ENCODE peak calls at places on chromosomes 5 and 9, in seven cellular contexts. H is AG04450, K is endothelial cell, A is kidney glomerular epithelial cell, T is T-helper 2 cell, B is NT2/D1, P is fibroblast of the aortic adventitia. S is an unnamed sample.

GRCh38 chr5:56147106-56147505 is 86.0 kb downstream of the ANKRD55 start:
- DNase-seq in H (no peak), K (no peak), A (no peak), T (no peak), B (no peak), P (no peak), S (no peak)

GRCh38 chr5:7576023-7576715 is 180.2 kb downstream of the ADCY2 start:
- DNase-seq in H (no peak), K (no peak), A (no peak), T (no peak), B (no peak), P (no peak), S (no peak)

GRCh38 chr9:120877276-120878034 is 467 bp upstream of the PHF19 start:
- DNase-seq in H (no peak), K (peak), A (peak), T (peak), B (no peak), P (peak), S (peak)

GRCh38 chr5:443239-444151 is 519 bp downstream of the EXOC3 start:
- DNase-seq in H (no peak), K (no peak), A (no peak), T (peak), B (no peak), P (no peak), S (no peak)

GRCh38 chr5:83518676-83519075 is 47.1 kb downstream of the VCAN start:
- DNase-seq in H (no peak), K (no peak), A (no peak), T (no peak), B (no peak), P (peak), S (no peak)

GRCh38 chr5:172412724-172413260 is 41.5 kb downstream of the SH3PXD2B start:
- DNase-seq in H (peak), K (no peak), A (no peak), T (no peak), B (no peak), P (peak), S (no peak)

GRCh38 chr5:98365126-98365525 is 408.3 kb upstream of the RGMB start:
- DNase-seq in H (no peak), K (no peak), A (no peak), T (no peak), B (no peak), P (no peak), S (no peak)

GRCh38 chr5:53438079-53438478 is 42.4 kb upstream of the FST start:
- DNase-seq in H (no peak), K (no peak), A (no peak), T (no peak), B (no peak), P (no peak), S (no peak)

GRCh38 chr5:169099801-169100734 is 200.9 kb downstream of the SLIT3 start:
- DNase-seq in H (no peak), K (no peak), A (no peak), T (no peak), B (no peak), P (peak), S (no peak)

GRCh38 chr5:172235132-172235780 is 41.3 kb downstream of the EFCAB9 start:
- DNase-seq in H (no peak), K (no peak), A (no peak), T (peak), B (no peak), P (peak), S (no peak)

GRCh38 chr9:108994695-108995094 is 18.6 kb downstream of the CTNNAL1 start:
- DNase-seq in H (no peak), K (no peak), A (peak), T (peak), B (no peak), P (peak), S (no peak)

GRCh38 chr5:81212211-81212687 is 20.9 kb upstream of the CKMT2 start:
- DNase-seq in H (no peak), K (no peak), A (peak), T (peak), B (no peak), P (no peak), S (peak)

GRCh38 chr9:86187121-86187520 is 72.3 kb downstream of the C9orf153 start:
- DNase-seq in H (no peak), K (no peak), A (no peak), T (no peak), B (peak), P (no peak), S (no peak)

GRCh38 chr5:158313027-158313738 is 454.2 kb upstream of the CLINT1 start:
- DNase-seq in H (no peak), K (no peak), A (no peak), T (no peak), B (no peak), P (no peak), S (no peak)

GRCh38 chr5:82641362-82641988 is 363.3 kb upstream of the RPS23 start:
- DNase-seq in H (peak), K (peak), A (peak), T (peak), B (peak), P (peak), S (no peak)

GRCh38 chr5:105898183-105898582 is 1772.6 kb downstream of the EFNA5 start:
- DNase-seq in H (no peak), K (no peak), A (no peak), T (no peak), B (no peak), P (no peak), S (no peak)

GRCh38 chr9:134378901-134379338 is 52.7 kb downstream of the RXRA start:
- DNase-seq in H (no peak), K (no peak), A (no peak), T (no peak), B (no peak), P (peak), S (no peak)

GRCh38 chr5:173565491-173566038 is 50.9 kb downstream of the BOD1 start:
- DNase-seq in H (no peak), K (no peak), A (no peak), T (no peak), B (no peak), P (no peak), S (no peak)

GRCh38 chr5:93154551-93154950 is 426.5 kb downstream of the NR2F1-AS1 start:
- DNase-seq in H (no peak), K (no peak), A (no peak), T (no peak), B (no peak), P (no peak), S (no peak)

GRCh38 chr9:98603821-98604383 is 104.8 kb downstream of the GABBR2 start:
- DNase-seq in H (no peak), K (no peak), A (no peak), T (no peak), B (no peak), P (peak), S (no peak)

GRCh38 chr5:132017316-132017715 is 5.9 kb upstream of the ACSL6 start:
- DNase-seq in H (no peak), K (no peak), A (no peak), T (no peak), B (no peak), P (no peak), S (no peak)

GRCh38 chr9:135744333-135745070 is 42.5 kb downstream of the KCNT1 start:
- DNase-seq in H (no peak), K (no peak), A (no peak), T (no peak), B (no peak), P (no peak), S (no peak)

GRCh38 chr5:83488271-83488670 is 16.7 kb downstream of the VCAN start:
- DNase-seq in H (no peak), K (no peak), A (no peak), T (no peak), B (no peak), P (peak), S (no peak)

GRCh38 chr5:980941-981340 is 27.7 kb upstream of the NKD2 start:
- DNase-seq in H (no peak), K (no peak), A (no peak), T (no peak), B (no peak), P (peak), S (no peak)

GRCh38 chr9:121938621-121939020 is 154.5 kb downstream of the TTLL11 start:
- DNase-seq in H (no peak), K (no peak), A (no peak), T (no peak), B (no peak), P (no peak), S (no peak)

GRCh38 chr9:125820100-125820804 is 73.1 kb downstream of the PBX3 start:
- DNase-seq in H (no peak), K (no peak), A (no peak), T (peak), B (no peak), P (peak), S (no peak)

GRCh38 chr9:76873056-76873792 is 32.7 kb downstream of the PRUNE2 start:
- DNase-seq in H (no peak), K (peak), A (no peak), T (no peak), B (no peak), P (peak), S (no peak)

GRCh38 chr5:116013207-116013777 is 19.0 kb upstream of the ARL14EPL start:
- DNase-seq in H (no peak), K (no peak), A (no peak), T (no peak), B (peak), P (peak), S (no peak)

GRCh38 chr9:12699529-12699928 is 6.3 kb downstream of the TYRP1 start:
- DNase-seq in H (no peak), K (no peak), A (no peak), T (no peak), B (no peak), P (peak), S (no peak)

GRCh38 chr5:88937406-88937805 is 54.4 kb upstream of the MEF2C start:
- DNase-seq in H (no peak), K (no peak), A (no peak), T (no peak), B (no peak), P (no peak), S (no peak)

GRCh38 chr5:151631941-151632340 is 40.8 kb upstream of the FAT2 start:
- DNase-seq in H (no peak), K (no peak), A (no peak), T (no peak), B (no peak), P (no peak), S (no peak)

GRCh38 chr5:44332360-44332971 is 56.8 kb downstream of the FGF10 start:
- DNase-seq in H (peak), K (no peak), A (peak), T (peak), B (peak), P (peak), S (no peak)

GRCh38 chr5:138905541-138905940 is 30.4 kb upstream of the LRRTM2 start:
- DNase-seq in H (peak), K (no peak), A (peak), T (no peak), B (no peak), P (no peak), S (no peak)

GRCh38 chr5:141850183-141850768 is 27.9 kb downstream of the PCDH1 start:
- DNase-seq in H (no peak), K (no peak), A (no peak), T (peak), B (no peak), P (peak), S (peak)

GRCh38 chr9:129681924-129682323 is 16.5 kb downstream of the PRRX2 start:
- DNase-seq in H (no peak), K (no peak), A (no peak), T (no peak), B (no peak), P (no peak), S (no peak)

GRCh38 chr5:107778651-107779050 is 107.9 kb upstream of the EFNA5 start:
- DNase-seq in H (no peak), K (no peak), A (no peak), T (no peak), B (no peak), P (no peak), S (no peak)

GRCh38 chr5:165076686-165077085 is 1571.3 kb downstream of the MAT2B start:
- DNase-seq in H (no peak), K (no peak), A (no peak), T (peak), B (no peak), P (no peak), S (no peak)

GRCh38 chr9:237141-237857 is 22.6 kb downstream of the DOCK8 start:
- DNase-seq in H (no peak), K (no peak), A (no peak), T (peak), B (no peak), P (no peak), S (no peak)

S was measured in memory B cell.